ENCODE peak calls at places on chromosome 11, in eight cellular contexts. Z is A549, M is suprapubic skin, B is stomach, V is sigmoid colon, E is HepG2, Q is tibial nerve, F is esophagus muscularis mucosa. N is an unnamed sample.

GRCh38 chr11:69563946-69564780 is 76.8 kb upstream of the CCND1 start:
- DNase-seq in Z (no peak), Q (no peak), E (peak), B (no peak), V (peak), M (peak), F (no peak), N (no peak)

GRCh38 chr11:18384157-18384641 is 10.2 kb upstream of the LDHA start:
- DNase-seq in E (peak), B (peak), F (no peak), Q (peak), M (peak), V (peak), Z (peak), N (peak)

GRCh38 chr11:33160147-33160546 is 1.1 kb downstream of the CSTF3 start:
- DNase-seq in Q (no peak), Z (peak), B (no peak), E (peak), V (no peak), M (no peak), F (no peak), N (no peak)

GRCh38 chr11:27857014-27857413 is 156.8 kb upstream of the BDNF start:
- DNase-seq in B (no peak), E (no peak), F (no peak), M (no peak), V (no peak), Z (no peak), Q (no peak), N (no peak)

GRCh38 chr11:18393581-18394299 is 623 bp upstream of the LDHA start:
- DNase-seq in F (no peak), E (no peak), Q (peak), V (no peak), M (no peak), Z (no peak), B (no peak), N (peak)

GRCh38 chr11:13030857-13031256 is 21.7 kb downstream of the RASSF10 start:
- DNase-seq in B (peak), Q (no peak), F (peak), Z (no peak), M (peak), V (no peak), E (peak), N (no peak)

GRCh38 chr11:134676516-134677287 is 264.7 kb upstream of the B3GAT1 start:
- DNase-seq in F (peak), Z (no peak), M (no peak), B (no peak), Q (no peak), V (peak), E (no peak), N (no peak)

GRCh38 chr11:86594746-86595145 is 77.7 kb downstream of the ME3 start:
- DNase-seq in F (no peak), V (no peak), E (no peak), M (no peak), Z (no peak), B (no peak), Q (no peak), N (no peak)

GRCh38 chr11:86923993-86924766 is 31.0 kb downstream of the FZD4 start:
- DNase-seq in M (no peak), E (peak), F (no peak), B (no peak), V (no peak), Q (no peak), Z (no peak), N (no peak)

GRCh38 chr11:3939651-3940190 is 84.3 kb downstream of the STIM1 start:
- DNase-seq in B (no peak), Z (no peak), F (no peak), Q (no peak), V (no peak), M (no peak), E (no peak), N (no peak)

GRCh38 chr11:8838248-8838647 is 72.7 kb upstream of the AKIP1 start:
- DNase-seq in E (no peak), B (no peak), V (peak), Z (no peak), Q (peak), M (no peak), F (no peak), N (no peak)
- H3K27ac ChIP-seq in E (no peak), B (peak), V (peak), Z (no peak), Q (peak), M (peak), F (peak), N (no peak)

GRCh38 chr11:117219995-117220394 is 11.9 kb downstream of the PCSK7 start:
- DNase-seq in M (peak), V (peak), Z (no peak), E (no peak), F (no peak), B (no peak), Q (no peak), N (no peak)

GRCh38 chr11:117219001-117219400 is 12.9 kb downstream of the PCSK7 start:
- DNase-seq in M (peak), V (peak), E (no peak), B (no peak), F (no peak), Z (no peak), Q (no peak), N (no peak)

GRCh38 chr11:117218133-117218915 is 13.5 kb downstream of the PCSK7 start:
- DNase-seq in F (no peak), M (peak), V (peak), Z (no peak), B (no peak), Q (no peak), E (no peak), N (peak)

GRCh38 chr11:117220568-117220967 is 11.3 kb downstream of the PCSK7 start:
- DNase-seq in E (no peak), M (peak), Z (no peak), V (peak), Q (peak), F (no peak), B (no peak), N (peak)

GRCh38 chr11:117219455-117219854 is 12.4 kb downstream of the PCSK7 start:
- DNase-seq in M (peak), E (no peak), V (peak), Z (no peak), Q (no peak), B (no peak), F (no peak), N (no peak)
- TF ChIP-seq POLR2A in M (no peak), E (no peak), V (no peak), Z (no peak), Q (no peak), B (no peak), F (no peak), N (no peak)

DNA sequence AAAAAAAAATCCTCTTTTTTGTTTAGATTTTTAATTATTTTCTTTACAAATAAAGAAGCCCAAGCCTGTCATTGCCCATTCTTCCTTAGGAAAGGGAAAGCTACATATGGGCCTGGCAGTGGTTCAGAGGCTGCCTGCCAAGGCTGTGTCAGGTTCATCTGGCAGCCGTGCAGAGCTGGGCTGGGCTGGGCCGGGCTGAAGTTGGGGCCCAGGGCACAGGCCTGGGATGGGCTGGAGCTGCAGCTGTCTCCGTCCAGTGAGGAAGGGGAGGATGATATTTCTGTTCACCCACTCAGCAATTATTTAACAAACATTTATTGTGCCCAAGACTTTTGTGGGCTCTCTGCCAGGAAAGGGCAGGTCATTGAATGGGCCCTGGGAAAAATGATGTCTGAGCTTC is 4.6 kb downstream of the PRR5L start:
- DNase-seq in F (peak), Z (no peak), Q (peak), M (no peak), E (no peak), V (peak), B (peak), N (peak)
- TF ChIP-seq EP300 in F (no peak), Z (no peak), Q (no peak), M (no peak), E (no peak), V (no peak), B (no peak), N (no peak)

GRCh38 chr11:128908391-128909246 is 17.5 kb downstream of the KCNJ5 start:
- DNase-seq in B (peak), M (peak), Z (peak), E (no peak), V (peak), Q (peak), F (no peak), N (peak)
- H3K27ac ChIP-seq in B (peak), M (peak), Z (peak), E (no peak), V (no peak), Q (peak), F (no peak), N (no peak)

N was measured in ovary.